ENCODE peak calls at places on chromosome 11, in five cellular contexts. U is tibial nerve, A is thyroid gland, L is body of pancreas, H is spleen. K is an unnamed sample.

GRCh38 chr11:79437981-79438630 is 2.7 kb downstream of the TENM4 start:
- DNase-seq in U (peak; percentile 28), A (peak; percentile 85), L (no peak), H (peak; percentile 75), K (no peak)

GRCh38 chr11:115522302-115522701 is 18.1 kb upstream of the CADM1 start:
- DNase-seq in U (no peak), A (no peak), L (no peak), H (no peak), K (no peak)

GRCh38 chr11:102730036-102730815 is 5.5 kb upstream of the MMP8 start:
- DNase-seq in U (no peak), A (no peak), L (no peak), H (no peak), K (no peak)

GRCh38 chr11:117121176-117121575 is 22.9 kb upstream of the PAFAH1B2 start:
- DNase-seq in U (no peak), A (no peak), L (no peak), H (no peak), K (no peak)

GRCh38 chr11:1117970-1118369 is 39.8 kb upstream of the MUC5AC start:
- DNase-seq in U (no peak), A (no peak), L (no peak), H (peak; percentile 66), K (no peak)

GRCh38 chr11:82634091-82634490 is 99.6 kb downstream of the FAM181B start:
- DNase-seq in U (no peak), A (no peak), L (no peak), H (no peak), K (no peak)

GRCh38 chr11:73396985-73397384 is 20.8 kb downstream of the RELT start:
- DNase-seq in U (no peak), A (no peak), L (peak; percentile 9), H (no peak), K (no peak)

GRCh38 chr11:124894606-124895430 is 2.8 kb downstream of the ROBO4 start:
- DNase-seq in U (peak; percentile 4), A (no peak), L (no peak), H (no peak), K (peak; percentile 57)

GRCh38 chr11:14018441-14018840 is 55.9 kb downstream of the SPON1 start:
- DNase-seq in U (no peak), A (no peak), L (no peak), H (no peak), K (no peak)

GRCh38 chr11:115458877-115459276 is 45.3 kb downstream of the CADM1 start:
- DNase-seq in U (no peak), A (no peak), L (no peak), H (no peak), K (no peak)

GRCh38 chr11:34165786-34166557 is 60.5 kb downstream of the NAT10 start:
- DNase-seq in U (no peak), A (peak; percentile 56), L (no peak), H (no peak), K (no peak)

GRCh38 chr11:65622011-65622410 is 6.4 kb downstream of the PCNX3 start:
- DNase-seq in U (no peak), A (no peak), L (no peak), H (no peak), K (no peak)

GRCh38 chr11:65623177-65623576 is 7.6 kb downstream of the PCNX3 start:
- DNase-seq in U (no peak), A (no peak), L (no peak), H (no peak), K (no peak)

GRCh38 chr11:65620666-65621065 is 5.1 kb downstream of the PCNX3 start:
- DNase-seq in U (no peak), A (no peak), L (no peak), H (peak; percentile 74), K (no peak)

GRCh38 chr11:65619281-65619928 is 3.8 kb downstream of the PCNX3 start:
- DNase-seq in U (no peak), A (no peak), L (no peak), H (peak; percentile 75), K (no peak)

GRCh38 chr11:65621460-65621859 is 5.9 kb downstream of the PCNX3 start:
- DNase-seq in U (no peak), A (no peak), L (no peak), H (no peak), K (no peak)
- TF ChIP-seq POLR2A in U (no peak), A (no peak), L (no peak), H (no peak), K (no peak)

GRCh38 chr11:66844496-66845142 is 1.4 kb downstream of the RCE1 start:
- DNase-seq in U (no peak), A (no peak), L (peak; percentile 11), H (peak; percentile 78), K (peak; percentile 85)
- H3K4me3 ChIP-seq in U (no peak overlapping the region), A (no peak overlapping the region), L (no peak overlapping the region), H (peak overlapping the region; percentile 99), K (no peak overlapping the region)

GRCh38 chr11:10322830-10323792 is 18.2 kb downstream of the ADM start:
- DNase-seq in U (no peak), A (peak; percentile 41), L (peak; percentile 75), H (no peak), K (peak; percentile 75)
- TF ChIP-seq CTCF in U (peak; percentile 47), A (no peak), L (no peak), H (peak; percentile 51), K (no peak)

DNA sequence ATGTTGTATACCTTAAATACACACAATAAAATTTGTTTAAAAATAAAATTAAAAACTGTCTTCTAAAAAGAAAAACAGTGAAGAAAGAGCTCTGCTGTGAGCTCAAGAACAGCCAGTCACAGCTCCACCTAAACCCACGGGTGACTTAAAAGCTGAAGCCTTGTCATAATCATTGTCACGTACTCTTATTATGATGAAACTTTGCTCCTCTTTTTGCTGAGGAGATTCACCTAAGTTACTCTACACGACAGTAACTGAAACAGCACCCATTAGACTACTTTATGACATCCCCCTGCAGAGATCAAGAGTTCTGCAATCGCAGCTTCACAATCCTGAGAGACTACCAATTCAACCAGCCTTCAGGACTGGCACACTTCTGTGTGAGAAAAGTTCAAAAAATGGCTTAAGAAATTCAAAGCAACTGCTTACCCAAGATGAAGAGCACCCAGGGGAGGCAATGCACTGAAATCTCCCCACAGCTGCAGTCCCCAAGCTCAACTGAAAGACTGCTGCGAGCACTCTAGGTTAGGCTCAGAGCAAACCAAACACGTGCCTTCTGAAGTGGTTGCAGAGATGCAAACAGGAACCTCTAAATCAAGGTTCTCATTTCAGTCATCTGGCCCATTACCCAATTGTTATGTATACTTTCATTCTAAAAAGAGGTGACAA is at the start of gene JAML:
- DNase-seq in U (no peak), A (peak; percentile 10), L (no peak), H (no peak), K (no peak)
- TF ChIP-seq POLR2A in U (no peak), A (no peak), L (no peak), H (no peak), K (no peak)

GRCh38 chr11:68040121-68040956 is 1.5 kb downstream of the TCIRG1 start:
- DNase-seq in U (peak; percentile 48), A (peak; percentile 71), L (peak; percentile 77), H (peak; percentile 93), K (no peak)

GRCh38 chr11:68042219-68043028 is 3.6 kb downstream of the TCIRG1 start:
- DNase-seq in U (no peak), A (no peak), L (peak; percentile 43), H (peak; percentile 81), K (no peak)

GRCh38 chr11:68041617-68042218 is 2.9 kb downstream of the TCIRG1 start:
- DNase-seq in U (no peak), A (no peak), L (no peak), H (no peak), K (no peak)

GRCh38 chr11:68039526-68040086 is 781 bp downstream of the TCIRG1 start:
- DNase-seq in U (no peak), A (no peak), L (peak; percentile 47), H (peak; percentile 84), K (no peak)

GRCh38 chr11:68040957-68041591 is 2.2 kb downstream of the TCIRG1 start:
- DNase-seq in U (no peak), A (no peak), L (peak; percentile 75), H (peak; percentile 84), K (no peak)
- H3K4me3 ChIP-seq in U (peak overlapping the region; percentile 57), A (no peak overlapping the region), L (no peak overlapping the region), H (peak overlapping the region; percentile 97), K (no peak overlapping the region)

GRCh38 chr11:6647282-6647679 is 8.3 kb downstream of the DCHS1 start:
- DNase-seq in U (no peak), A (no peak), L (no peak), H (no peak), K (no peak)

GRCh38 chr11:6648505-6648904 is 7.1 kb downstream of the DCHS1 start:
- DNase-seq in U (no peak), A (no peak), L (no peak), H (no peak), K (no peak)

GRCh38 chr11:6650980-6651379 is 4.6 kb downstream of the DCHS1 start:
- DNase-seq in U (no peak), A (no peak), L (no peak), H (no peak), K (no peak)

GRCh38 chr11:6647836-6648235 is 7.8 kb downstream of the DCHS1 start:
- DNase-seq in U (no peak), A (no peak), L (no peak), H (no peak), K (no peak)

DNA sequence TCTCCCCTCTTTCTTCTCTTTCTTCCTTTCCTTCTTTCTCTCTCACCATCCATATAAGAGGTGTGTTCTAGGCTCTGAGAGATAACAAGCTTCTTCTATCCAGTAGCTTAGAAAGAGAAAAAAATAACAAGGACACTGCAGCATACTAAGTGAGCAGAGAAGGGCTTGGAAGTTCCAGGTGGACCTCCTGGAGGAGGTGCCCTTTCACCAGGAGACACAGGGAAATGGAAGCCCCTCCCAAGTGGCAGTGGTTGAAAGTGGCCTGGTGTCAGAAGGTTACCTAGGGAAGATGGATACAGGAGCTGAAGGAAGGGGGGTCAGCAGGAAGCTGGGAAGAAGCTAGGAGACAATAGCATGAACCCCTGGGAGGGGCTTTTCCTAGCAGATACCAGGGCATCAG is 5.5 kb downstream of the DCHS1 start:
- DNase-seq in U (no peak), A (no peak), L (no peak), H (no peak), K (no peak)
- TF ChIP-seq CTCF in U (no peak), A (no peak), L (no peak), H (no peak), K (no peak)